ENCODE peak calls at places on chromosome 4, in eight cellular contexts. B, G, Z, I, A, E, T and N are unnamed samples.

GRCh38 chr4:80035336-80035735 is 37.7 kb downstream of the ANTXR2 start:
- DNase-seq in B (no peak), G (no peak), Z (no peak), I (peak; percentile 52), A (no peak), E (no peak), T (no peak), N (no peak)

GRCh38 chr4:139844057-139844456 is 178.4 kb downstream of the MGST2 start:
- DNase-seq in B (no peak), G (no peak), Z (no peak), I (no peak), A (no peak), E (no peak), T (no peak), N (no peak)

GRCh38 chr4:8690216-8690786 is 97.7 kb downstream of the CPZ start:
- DNase-seq in B (no peak), G (no peak), Z (no peak), I (no peak), A (no peak), E (no peak), T (no peak), N (no peak)

GRCh38 chr4:161573836-161574235 is 590.0 kb downstream of the FSTL5 start:
- DNase-seq in B (no peak), G (no peak), Z (no peak), I (no peak), A (no peak), E (no peak), T (no peak), N (no peak)

GRCh38 chr4:140123666-140124377 is 30.2 kb downstream of the MAML3 start:
- DNase-seq in B (no peak), G (no peak), Z (no peak), I (no peak), A (no peak), E (no peak), T (no peak), N (no peak)

GRCh38 chr4:153479118-153479517 is 13.0 kb downstream of the TMEM131L start:
- DNase-seq in B (no peak), G (no peak), Z (no peak), I (no peak), A (no peak), E (no peak), T (no peak), N (no peak)

GRCh38 chr4:100421356-100421978 is 96.4 kb downstream of the EMCN start:
- DNase-seq in B (no peak), G (peak; percentile 31), Z (no peak), I (no peak), A (no peak), E (no peak), T (no peak), N (no peak)

GRCh38 chr4:19382993-19383392 is 868.7 kb upstream of the SLIT2 start:
- DNase-seq in B (no peak), G (peak; percentile 37), Z (no peak), I (no peak), A (no peak), E (no peak), T (peak; percentile 5), N (no peak)

GRCh38 chr4:111399523-111400135 is 745.6 kb upstream of the FAM241A start:
- DNase-seq in B (no peak), G (peak; percentile 6), Z (no peak), I (no peak), A (no peak), E (no peak), T (no peak), N (no peak)

GRCh38 chr4:48129307-48130014 is 4.6 kb downstream of the TXK start:
- DNase-seq in B (no peak), G (no peak), Z (no peak), I (no peak), A (no peak), E (peak; percentile 33), T (no peak), N (peak; percentile 16)

GRCh38 chr4:832536-832935 is 6.6 kb upstream of the CPLX1 start:
- DNase-seq in B (no peak), G (no peak), Z (no peak), I (no peak), A (no peak), E (no peak), T (no peak), N (peak; percentile 10)

GRCh38 chr4:102518703-102519131 is 17.6 kb downstream of the NFKB1 start:
- DNase-seq in B (no peak), G (no peak), Z (no peak), I (peak; percentile 75), A (no peak), E (no peak), T (no peak), N (no peak)

GRCh38 chr4:86038037-86038436 is 321.8 kb downstream of the MAPK10 start:
- DNase-seq in B (no peak), G (no peak), Z (no peak), I (no peak), A (no peak), E (no peak), T (no peak), N (no peak)

GRCh38 chr4:6473264-6474052 is 1.0 kb upstream of the PPP2R2C start:
- DNase-seq in B (no peak), G (no peak), Z (no peak), I (no peak), A (no peak), E (no peak), T (no peak), N (no peak)

GRCh38 chr4:89838005-89838404 is 1.0 kb upstream of the SNCA start:
- DNase-seq in B (no peak), G (no peak), Z (no peak), I (no peak), A (no peak), E (no peak), T (no peak), N (no peak)

GRCh38 chr4:104064650-104065577 is 345.1 kb upstream of the TACR3 start:
- DNase-seq in B (no peak), G (no peak), Z (peak; percentile 14), I (no peak), A (peak; percentile 30), E (peak; percentile 52), T (no peak), N (peak; percentile 65)

GRCh38 chr4:165877291-165877690 is 4.3 kb downstream of the TLL1 start:
- DNase-seq in B (no peak), G (no peak), Z (no peak), I (no peak), A (no peak), E (no peak), T (no peak), N (no peak)

GRCh38 chr4:173174184-173175156 is 5.9 kb downstream of the GALNT7 start:
- DNase-seq in B (no peak), G (no peak), Z (no peak), I (no peak), A (no peak), E (no peak), T (no peak), N (no peak)

GRCh38 chr4:153116101-153116680 is 88.1 kb upstream of the TRIM2 start:
- DNase-seq in B (peak; percentile 6), G (no peak), Z (no peak), I (peak; percentile 74), A (no peak), E (no peak), T (no peak), N (no peak)

GRCh38 chr4:120977435-120977997 is 55.0 kb upstream of the PRDM5 start:
- DNase-seq in B (no peak), G (peak; percentile 70), Z (no peak), I (no peak), A (no peak), E (no peak), T (peak; percentile 7), N (peak; percentile 27)

GRCh38 chr4:158817562-158818370 is 48.9 kb downstream of the FNIP2 start:
- DNase-seq in B (no peak), G (no peak), Z (no peak), I (no peak), A (no peak), E (no peak), T (no peak), N (no peak)

GRCh38 chr4:116024954-116025708 is 911.7 kb upstream of the NDST4 start:
- DNase-seq in B (no peak), G (no peak), Z (no peak), I (no peak), A (no peak), E (no peak), T (no peak), N (no peak)

GRCh38 chr4:188452097-188452496 is 312.9 kb downstream of the TRIML1 start:
- DNase-seq in B (no peak), G (no peak), Z (no peak), I (no peak), A (no peak), E (no peak), T (no peak), N (no peak)

GRCh38 chr4:24966076-24966475 is 53.2 kb upstream of the CCDC149 start:
- DNase-seq in B (no peak), G (no peak), Z (no peak), I (no peak), A (no peak), E (no peak), T (no peak), N (no peak)
- H3K4me3 ChIP-seq in B (no peak overlapping the region), G (no peak overlapping the region), Z (no peak overlapping the region), I (no peak overlapping the region), A (no peak overlapping the region), E (no peak overlapping the region), T (no peak overlapping the region), N (no peak overlapping the region)

GRCh38 chr4:168383510-168383909 is 65.0 kb upstream of the DDX60 start:
- DNase-seq in B (no peak), G (no peak), Z (no peak), I (no peak), A (no peak), E (no peak), T (no peak), N (no peak)

GRCh38 chr4:168385142-168385490 is 66.6 kb upstream of the DDX60 start:
- DNase-seq in B (no peak), G (no peak), Z (no peak), I (no peak), A (no peak), E (no peak), T (no peak), N (no peak)

GRCh38 chr4:168387091-168387490 is 68.5 kb upstream of the DDX60 start:
- DNase-seq in B (no peak), G (no peak), Z (no peak), I (no peak), A (no peak), E (no peak), T (no peak), N (no peak)

GRCh38 chr4:168384437-168385141 is 66.0 kb upstream of the DDX60 start:
- DNase-seq in B (no peak), G (peak; percentile 28), Z (no peak), I (no peak), A (no peak), E (no peak), T (no peak), N (no peak)

GRCh38 chr4:168386002-168386401 is 67.5 kb upstream of the DDX60 start:
- DNase-seq in B (no peak), G (no peak), Z (no peak), I (no peak), A (no peak), E (no peak), T (no peak), N (no peak)
- H3K36me3 ChIP-seq in B (peaks cover 30% of the 10 kb centered on the region), G (no peaks in the 10 kb centered on the region), Z (no peaks in the 10 kb centered on the region), I (peaks cover 54% of the 10 kb centered on the region), A (peaks cover 12% of the 10 kb centered on the region), E (no peaks in the 10 kb centered on the region), T (peaks cover 2% of the 10 kb centered on the region), N (no peaks in the 10 kb centered on the region)

GRCh38 chr4:108620101-108620932 is at the start of gene RPL34:
- DNase-seq in B (peak; percentile 94), G (peak; percentile 99), Z (peak; percentile 93), I (peak; percentile 99), A (peak; percentile 98), E (peak; percentile 96), T (peak; percentile 93), N (peak; percentile 96)
- H3K4me3 ChIP-seq in B (peak within 1 kb of the TSS; percentile 92), G (peak within 1 kb of the TSS; percentile 78), Z (peak within 1 kb of the TSS; percentile 75), I (peak within 1 kb of the TSS; percentile 66), A (peak within 1 kb of the TSS; percentile 64), E (peak within 1 kb of the TSS; percentile 85), T (peak within 1 kb of the TSS; percentile 83), N (peak within 1 kb of the TSS; percentile 56)

GRCh38 chr4:82371398-82371972 is 2.3 kb downstream of the HNRNPD start:
- DNase-seq in B (no peak), G (peak; percentile 18), Z (no peak), I (no peak), A (no peak), E (no peak), T (no peak), N (no peak)
- H3K36me3 ChIP-seq in B (no peaks in the 10 kb centered on the region), G (peaks cover 7% of the 10 kb centered on the region), Z (no peaks in the 10 kb centered on the region), I (no peaks in the 10 kb centered on the region), A (peaks cover 3% of the 10 kb centered on the region), E (peaks cover 5% of the 10 kb centered on the region), T (peaks cover 2% of the 10 kb centered on the region), N (no peaks in the 10 kb centered on the region)